ENCODE peak calls at places on chromosomes 16 and 17, in six cellular contexts. G, S, H, U, I and Q are unnamed samples. For H3K36me3, H3K4me1 and H3K9me3, the result is how much of the 10 kb centered on the place peaks cover.

GRCh38 chr17:1643293-1643998 is 2.1 kb downstream of the SCARF1 start:
- DNase-seq in G (peak), S (peak), H (peak), U (no peak), I (no peak), Q (peak)

GRCh38 chr16:85878875-85879274 is 20.1 kb upstream of the IRF8 start:
- DNase-seq in G (peak), S (no peak), H (no peak), U (peak), I (no peak), Q (no peak)

GRCh38 chr16:1651055-1651454 is 27.0 kb upstream of the JPT2 start:
- DNase-seq in G (no peak), S (no peak), H (no peak), U (no peak), I (no peak), Q (no peak)

GRCh38 chr16:65833171-65833871 is 533.2 kb upstream of the CDH5 start:
- DNase-seq in G (no peak), S (no peak), H (no peak), U (peak), I (no peak), Q (no peak)

GRCh38 chr17:73118876-73119485 is 26.5 kb upstream of the SLC39A11 start:
- DNase-seq in G (no peak), S (no peak), H (no peak), U (no peak), I (no peak), Q (no peak)

GRCh38 chr16:31879937-31880321 is 6.3 kb downstream of the ZNF267 start:
- DNase-seq in G (no peak), S (no peak), H (no peak), U (no peak), I (no peak), Q (no peak)

GRCh38 chr17:36755586-36755985 is 154.2 kb downstream of the MRM1 start:
- DNase-seq in G (peak), S (no peak), H (no peak), U (no peak), I (no peak), Q (peak)

GRCh38 chr17:1764274-1764673 is 2.4 kb downstream of the SERPINF1 start:
- DNase-seq in G (no peak), S (peak), H (peak), U (peak), I (peak), Q (peak)

GRCh38 chr17:58631523-58632323 is 60.1 kb downstream of the TEX14 start:
- DNase-seq in G (peak), S (peak), H (peak), U (peak), I (peak), Q (peak)

DNA sequence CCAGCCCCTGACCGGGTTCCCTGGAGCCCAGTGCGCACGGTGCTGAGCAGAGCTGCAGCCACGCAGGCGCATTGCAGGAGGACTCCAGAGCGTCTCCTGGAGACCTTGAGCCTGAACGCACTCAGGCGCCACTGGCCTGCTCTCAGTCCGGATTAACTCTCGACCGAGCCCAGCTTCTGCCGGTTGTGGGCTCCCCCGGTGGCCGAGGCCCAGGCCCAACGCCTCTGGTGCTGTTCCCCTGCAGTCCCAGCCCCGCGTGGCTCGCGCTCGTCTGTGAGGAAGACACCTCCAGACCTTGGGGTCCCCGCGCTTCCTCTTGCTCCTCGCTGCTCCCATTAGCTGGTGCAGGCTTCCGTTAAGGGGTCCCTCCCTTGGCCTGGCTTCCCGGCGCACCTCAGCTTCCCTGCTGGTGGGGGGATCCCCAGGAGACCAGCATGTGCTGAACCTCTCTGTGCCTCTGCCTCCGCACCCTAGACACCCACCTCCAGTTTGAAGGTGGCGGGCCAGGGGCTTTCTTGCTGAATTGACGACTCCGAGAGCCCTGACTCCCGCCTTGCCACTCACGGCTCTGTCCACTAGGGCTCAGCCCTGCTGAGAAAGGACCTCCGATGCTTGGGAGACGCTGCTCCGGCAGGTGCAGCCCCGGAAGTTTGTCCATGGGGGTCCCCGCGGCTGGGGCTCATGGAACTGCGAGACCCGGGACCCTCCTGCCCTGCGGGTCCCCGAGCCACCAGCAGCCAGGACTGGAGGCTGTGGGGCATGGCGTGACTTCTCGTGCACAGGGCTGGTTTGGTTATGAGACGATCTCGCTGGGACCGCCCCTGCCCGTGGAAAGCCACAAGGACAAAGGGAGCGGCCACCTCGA is 7.8 kb downstream of the CHMP6 start:
- DNase-seq in G (no peak), S (peak), H (no peak), U (no peak), I (no peak), Q (no peak)
- H3K36me3 ChIP-seq in G (under half), S (under half), H (under half), U (under half), I (under half), Q (under half)

DNA sequence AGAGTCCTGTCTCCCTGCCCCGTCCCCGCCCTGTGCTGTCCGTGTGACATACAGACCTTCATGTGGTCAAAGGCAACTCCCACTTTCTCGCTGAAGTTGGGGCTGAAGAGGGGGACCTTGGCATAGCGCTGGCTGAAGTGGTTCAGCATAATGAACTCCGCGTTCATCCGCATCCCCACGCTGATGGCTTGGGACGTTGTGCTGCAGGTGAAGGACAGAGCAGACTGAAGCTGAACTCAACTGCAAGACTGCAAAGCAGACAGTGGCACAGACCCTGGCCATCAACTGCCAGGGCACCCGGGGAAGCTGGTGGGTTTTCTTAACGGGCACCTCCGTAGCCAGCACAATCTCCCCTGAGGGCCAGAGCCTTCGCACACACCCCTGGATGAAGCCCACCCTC is 24.2 kb downstream of the ELAC2 start:
- DNase-seq in G (no peak), S (no peak), H (no peak), U (no peak), I (no peak), Q (no peak)
- H3K4me1 ChIP-seq in G (under half), S (under half), H (under half), U (under half), I (under half), Q (under half)

GRCh38 chr16:578232-578869 is 8.6 kb downstream of the PIGQ start:
- DNase-seq in G (no peak), S (no peak), H (no peak), U (no peak), I (no peak), Q (no peak)
- H3K9me3 ChIP-seq in G (under half), S (under half), H (under half), U (under half), I (under half), Q (under half)

GRCh38 chr17:29162909-29163341 is 17.3 kb downstream of the MYO18A start:
- DNase-seq in G (no peak), S (peak), H (no peak), U (no peak), I (peak), Q (no peak)
- H3K36me3 ChIP-seq in G (under half), S (under half), H (under half), U (under half), I (under half), Q (under half)

DNA sequence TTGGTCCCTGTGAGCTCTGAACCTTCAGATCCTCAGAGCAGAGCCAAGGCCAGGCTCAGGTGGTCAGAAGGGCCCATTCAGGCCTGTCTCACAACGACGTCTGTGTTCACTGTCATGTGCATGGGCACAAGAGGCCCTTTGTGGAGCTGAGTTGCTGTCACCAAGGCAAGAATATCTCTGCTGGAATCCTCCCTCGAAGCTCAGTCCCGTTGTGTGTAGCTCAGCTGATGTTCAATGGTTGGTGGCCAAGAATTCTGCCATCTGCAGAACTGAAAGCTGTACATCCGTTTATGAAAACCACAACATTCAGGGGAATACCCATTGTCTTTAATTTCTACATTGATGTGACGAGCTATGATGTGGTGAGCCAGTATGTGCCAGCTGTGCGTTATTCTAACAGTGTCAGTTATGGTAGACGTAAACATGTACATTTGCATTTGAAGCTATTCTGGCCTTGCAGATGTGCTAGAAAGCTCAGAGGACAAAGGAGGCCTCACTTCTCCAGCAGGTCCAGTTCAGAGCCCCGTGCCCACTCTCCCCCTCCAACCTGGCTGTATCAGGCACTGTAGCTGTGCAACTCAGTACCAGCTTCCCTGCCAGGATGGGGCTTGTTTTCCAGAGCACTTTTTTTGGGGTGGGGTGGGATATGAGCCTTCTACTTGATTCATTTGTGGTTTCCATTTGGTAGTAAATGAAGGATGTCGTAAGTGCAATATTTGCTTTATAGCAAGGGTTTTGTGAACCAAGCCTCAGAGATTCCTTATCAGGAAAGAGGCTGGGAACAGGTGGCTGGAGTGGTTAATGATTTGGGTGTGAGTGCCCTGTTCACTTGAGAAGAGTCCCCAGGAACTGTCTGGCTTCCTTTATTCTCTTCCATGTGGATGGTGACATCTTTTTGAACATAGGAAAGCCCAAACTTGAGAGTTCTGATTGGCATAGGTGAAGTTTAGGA is 56.1 kb downstream of the B9D1 start:
- DNase-seq in G (peak), S (no peak), H (no peak), U (no peak), I (no peak), Q (peak)
- H3K4me1 ChIP-seq in G (under half), S (under half), H (under half), U (under half), I (under half), Q (under half)

GRCh38 chr16:3306078-3306477 is 781 bp downstream of the ZNF75A start:
- DNase-seq in G (no peak), S (no peak), H (no peak), U (no peak), I (no peak), Q (no peak)
- H3K9me3 ChIP-seq in G (under half), S (under half), H (half or more), U (under half), I (under half), Q (under half)

DNA sequence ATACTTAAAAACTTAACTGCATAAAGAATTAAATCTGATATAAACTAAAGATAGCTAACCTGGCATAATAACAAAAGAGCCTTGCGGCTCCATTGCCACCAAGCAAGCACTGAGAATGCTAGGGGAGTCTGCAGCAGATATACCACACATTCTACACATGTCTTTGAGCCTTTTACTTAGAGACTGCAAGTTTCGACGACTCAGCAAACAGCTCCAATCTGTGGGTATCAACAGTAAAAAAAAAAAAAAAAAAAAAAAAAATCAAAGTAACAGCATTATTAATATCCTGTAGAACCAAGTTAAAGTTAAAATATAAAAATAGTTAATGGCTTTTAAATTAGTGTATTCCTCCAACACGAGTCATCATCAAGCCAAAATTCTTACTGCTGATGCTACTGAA is 27.8 kb upstream of the INTS2 start:
- DNase-seq in G (no peak), S (no peak), H (no peak), U (no peak), I (no peak), Q (no peak)
- H3K36me3 ChIP-seq in G (under half), S (half or more), H (under half), U (half or more), I (under half), Q (half or more)

GRCh38 chr17:27526603-27527002 is 70.4 kb downstream of the KSR1 start:
- DNase-seq in G (no peak), S (no peak), H (no peak), U (peak), I (peak), Q (no peak)
- H3K4me1 ChIP-seq in G (under half), S (under half), H (under half), U (under half), I (under half), Q (under half)

DNA sequence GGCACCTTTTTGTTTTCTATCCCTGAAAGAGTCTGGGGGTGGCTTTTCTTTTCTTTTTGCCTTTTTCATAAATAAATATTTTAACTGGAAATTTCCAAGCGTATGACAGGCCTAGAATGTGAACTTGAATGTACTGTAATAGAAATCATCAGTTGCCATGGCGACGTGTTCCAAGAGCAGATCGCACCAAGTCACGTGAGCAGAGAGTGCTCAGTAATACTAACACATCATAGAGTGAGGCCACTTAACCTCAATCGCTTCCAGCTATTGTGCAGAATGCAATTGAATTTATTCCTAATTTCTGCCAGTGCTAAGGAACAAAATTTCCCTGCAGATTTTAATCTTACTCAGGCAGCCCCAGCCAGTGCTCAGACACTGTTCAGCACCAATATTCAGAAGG is 26.1 kb upstream of the PMFBP1 start:
- DNase-seq in G (no peak), S (no peak), H (no peak), U (peak), I (no peak), Q (no peak)
- H3K9me3 ChIP-seq in G (under half), S (under half), H (under half), U (under half), I (under half), Q (under half)

GRCh38 chr17:78108726-78109488 is 19.6 kb downstream of the TMC6 start:
- DNase-seq in G (no peak), S (peak), H (peak), U (no peak), I (peak), Q (no peak)
- H3K36me3 ChIP-seq in G (under half), S (under half), H (under half), U (under half), I (under half), Q (half or more)